ENCODE peak calls at places on chromosomes 5 and 9, in six cellular contexts. One of them, this sample, is unnamed. For H3K4me1, the result is how much of the 10 kb centered on the place peaks cover.

GRCh38 chr9:136712690-136713554 is 550 bp downstream of the DIPK1B start:
- DNase-seq in IMR-90: no peak
- DNase-seq in SK-N-SH: peak
- DNase-seq in testis: no peak
- DNase-seq in psoas muscle: no peak
- DNase-seq in heart right ventricle: no peak
- DNase-seq in this sample: no peak

GRCh38 chr9:995192-995591 is 18.7 kb downstream of the DMRT3 start:
- DNase-seq in psoas muscle: no peak
- DNase-seq in testis: no peak
- DNase-seq in heart right ventricle: no peak
- DNase-seq in SK-N-SH: no peak
- DNase-seq in IMR-90: no peak
- DNase-seq in this sample: no peak

GRCh38 chr9:133129001-133129799 is 8.2 kb upstream of the RALGDS start:
- DNase-seq in testis: no peak
- DNase-seq in SK-N-SH: peak
- DNase-seq in IMR-90: no peak
- DNase-seq in heart right ventricle: no peak
- DNase-seq in psoas muscle: peak
- DNase-seq in this sample: no peak

GRCh38 chr5:79771387-79771786 is 81.8 kb downstream of the CMYA5 start:
- DNase-seq in heart right ventricle: no peak
- DNase-seq in testis: no peak
- DNase-seq in SK-N-SH: no peak
- DNase-seq in psoas muscle: no peak
- DNase-seq in IMR-90: peak
- DNase-seq in this sample: no peak

GRCh38 chr9:98158071-98158791 is 34.2 kb downstream of the CORO2A start:
- DNase-seq in heart right ventricle: no peak
- DNase-seq in IMR-90: no peak
- DNase-seq in psoas muscle: no peak
- DNase-seq in SK-N-SH: no peak
- DNase-seq in testis: no peak
- DNase-seq in this sample: no peak

GRCh38 chr5:29039994-29040393 is 2001.6 kb upstream of the CDH9 start:
- DNase-seq in SK-N-SH: no peak
- DNase-seq in psoas muscle: no peak
- DNase-seq in testis: no peak
- DNase-seq in heart right ventricle: no peak
- DNase-seq in IMR-90: no peak
- DNase-seq in this sample: no peak

GRCh38 chr9:102795532-102795931 is 199.6 kb upstream of the CYLC2 start:
- DNase-seq in psoas muscle: no peak
- DNase-seq in testis: no peak
- DNase-seq in heart right ventricle: no peak
- DNase-seq in SK-N-SH: no peak
- DNase-seq in IMR-90: no peak
- DNase-seq in this sample: no peak

GRCh38 chr5:105924366-105924765 is 1746.4 kb downstream of the EFNA5 start:
- DNase-seq in IMR-90: peak
- DNase-seq in SK-N-SH: no peak
- DNase-seq in heart right ventricle: no peak
- DNase-seq in psoas muscle: no peak
- DNase-seq in testis: no peak
- DNase-seq in this sample: no peak

GRCh38 chr9:133351908-133352634 is 4.1 kb downstream of the RPL7A start:
- DNase-seq in testis: no peak
- DNase-seq in IMR-90: peak
- DNase-seq in SK-N-SH: peak
- DNase-seq in psoas muscle: no peak
- DNase-seq in heart right ventricle: no peak
- DNase-seq in this sample: no peak

GRCh38 chr9:105957830-105958229 is 263.5 kb downstream of the TMEM38B start:
- DNase-seq in IMR-90: no peak
- DNase-seq in testis: no peak
- DNase-seq in psoas muscle: no peak
- DNase-seq in heart right ventricle: no peak
- DNase-seq in SK-N-SH: no peak
- DNase-seq in this sample: no peak

GRCh38 chr9:134328841-134329575 is 2.8 kb downstream of the RXRA start:
- DNase-seq in SK-N-SH: no peak
- DNase-seq in psoas muscle: peak
- DNase-seq in IMR-90: no peak
- DNase-seq in heart right ventricle: peak
- DNase-seq in testis: peak
- DNase-seq in this sample: peak

GRCh38 chr9:127418037-127418471 is 6.1 kb upstream of the ZNF79 start:
- DNase-seq in SK-N-SH: peak
- DNase-seq in heart right ventricle: no peak
- DNase-seq in psoas muscle: peak
- DNase-seq in IMR-90: no peak
- DNase-seq in testis: peak
- DNase-seq in this sample: no peak

GRCh38 chr5:135063056-135063445 is 29.0 kb upstream of the PITX1 start:
- DNase-seq in psoas muscle: peak
- DNase-seq in IMR-90: no peak
- DNase-seq in SK-N-SH: no peak
- DNase-seq in testis: no peak
- DNase-seq in heart right ventricle: no peak
- DNase-seq in this sample: no peak

GRCh38 chr5:149445739-149446369 is 66.8 kb upstream of the IL17B start:
- DNase-seq in SK-N-SH: no peak
- DNase-seq in IMR-90: peak
- DNase-seq in psoas muscle: no peak
- DNase-seq in testis: no peak
- DNase-seq in heart right ventricle: no peak
- DNase-seq in this sample: no peak

GRCh38 chr5:72460413-72460812 is 46.8 kb downstream of the ZNF366 start:
- DNase-seq in SK-N-SH: no peak
- DNase-seq in psoas muscle: no peak
- DNase-seq in testis: no peak
- DNase-seq in IMR-90: no peak
- DNase-seq in heart right ventricle: no peak
- DNase-seq in this sample: no peak

GRCh38 chr5:139667730-139668063 is 19.5 kb downstream of the CXXC5 start:
- DNase-seq in heart right ventricle: no peak
- DNase-seq in IMR-90: peak
- DNase-seq in SK-N-SH: peak
- DNase-seq in psoas muscle: no peak
- DNase-seq in testis: no peak
- DNase-seq in this sample: no peak

GRCh38 chr9:129072171-129072570 is 8.7 kb upstream of the DOLPP1 start:
- DNase-seq in testis: peak
- DNase-seq in heart right ventricle: no peak
- DNase-seq in IMR-90: no peak
- DNase-seq in psoas muscle: no peak
- DNase-seq in SK-N-SH: no peak
- DNase-seq in this sample: no peak

GRCh38 chr9:125663127-125663526 is 43.9 kb downstream of the MAPKAP1 start:
- DNase-seq in testis: no peak
- DNase-seq in heart right ventricle: no peak
- DNase-seq in SK-N-SH: no peak
- DNase-seq in psoas muscle: no peak
- DNase-seq in IMR-90: peak
- DNase-seq in this sample: no peak

GRCh38 chr5:135489466-135490244 is 37.5 kb upstream of the TIFAB start:
- DNase-seq in testis: no peak
- DNase-seq in SK-N-SH: no peak
- DNase-seq in heart right ventricle: no peak
- DNase-seq in IMR-90: no peak
- DNase-seq in psoas muscle: no peak
- DNase-seq in this sample: no peak

GRCh38 chr5:33628781-33629180 is 188.0 kb downstream of the TARS1 start:
- DNase-seq in heart right ventricle: no peak
- DNase-seq in IMR-90: no peak
- DNase-seq in psoas muscle: no peak
- DNase-seq in SK-N-SH: no peak
- DNase-seq in testis: no peak
- DNase-seq in this sample: no peak

GRCh38 chr5:73596705-73597328 is 29.2 kb upstream of the ARHGEF28 start:
- DNase-seq in SK-N-SH: peak
- DNase-seq in heart right ventricle: no peak
- DNase-seq in psoas muscle: no peak
- DNase-seq in testis: peak
- DNase-seq in IMR-90: peak
- DNase-seq in this sample: no peak

GRCh38 chr5:142109356-142110045 is 922 bp downstream of the NDFIP1 start:
- DNase-seq in testis: peak
- DNase-seq in heart right ventricle: no peak
- DNase-seq in SK-N-SH: no peak
- DNase-seq in IMR-90: peak
- DNase-seq in psoas muscle: no peak
- DNase-seq in this sample: no peak

GRCh38 chr9:129554649-129555048 is 66.3 kb downstream of the C9orf50 start:
- DNase-seq in heart right ventricle: no peak
- DNase-seq in testis: no peak
- DNase-seq in SK-N-SH: no peak
- DNase-seq in IMR-90: no peak
- DNase-seq in psoas muscle: peak
- DNase-seq in this sample: no peak

GRCh38 chr9:89808076-89808701 is 203.4 kb downstream of the GADD45G start:
- DNase-seq in IMR-90: no peak
- DNase-seq in SK-N-SH: peak
- DNase-seq in testis: peak
- DNase-seq in psoas muscle: no peak
- DNase-seq in heart right ventricle: no peak
- DNase-seq in this sample: no peak

GRCh38 chr9:77807846-77808749 is 160.0 kb upstream of the GNA14 start:
- DNase-seq in IMR-90: no peak
- DNase-seq in heart right ventricle: no peak
- DNase-seq in testis: no peak
- DNase-seq in SK-N-SH: no peak
- DNase-seq in psoas muscle: no peak
- DNase-seq in this sample: no peak

GRCh38 chr5:140882591-140882899 is 621 bp downstream of the PCDHA13 start:
- DNase-seq in SK-N-SH: peak
- DNase-seq in IMR-90: no peak
- DNase-seq in psoas muscle: no peak
- DNase-seq in testis: peak
- DNase-seq in heart right ventricle: no peak
- DNase-seq in this sample: no peak

DNA sequence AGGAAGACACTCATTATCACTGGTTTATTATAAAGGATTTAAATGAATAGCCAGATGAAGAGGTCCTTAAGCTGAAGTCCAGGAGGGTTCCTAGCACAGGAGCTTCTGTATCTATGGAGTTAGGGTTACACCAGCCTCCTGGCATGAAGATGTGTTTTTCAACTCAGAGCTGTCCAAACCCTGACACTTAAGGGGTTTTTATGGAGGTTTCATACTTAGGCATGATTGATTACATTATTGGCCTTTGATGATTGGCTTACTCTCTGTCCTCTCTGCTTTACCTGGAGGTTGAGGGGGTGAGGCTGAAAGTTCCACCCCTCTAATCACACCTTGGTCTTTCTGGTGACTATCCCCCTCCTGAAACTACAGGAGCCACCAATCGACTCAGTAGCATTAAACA is 84.9 kb upstream of the ZNF169 start:
- DNase-seq in heart right ventricle: no peak
- DNase-seq in psoas muscle: no peak
- DNase-seq in IMR-90: no peak
- DNase-seq in SK-N-SH: no peak
- DNase-seq in testis: no peak
- DNase-seq in this sample: no peak
- H3K4me1 ChIP-seq in heart right ventricle: half or more
- H3K4me1 ChIP-seq in psoas muscle: half or more
- H3K4me1 ChIP-seq in IMR-90: under half
- H3K4me1 ChIP-seq in SK-N-SH: under half
- H3K4me1 ChIP-seq in testis: under half
- H3K4me1 ChIP-seq in this sample: under half

DNA sequence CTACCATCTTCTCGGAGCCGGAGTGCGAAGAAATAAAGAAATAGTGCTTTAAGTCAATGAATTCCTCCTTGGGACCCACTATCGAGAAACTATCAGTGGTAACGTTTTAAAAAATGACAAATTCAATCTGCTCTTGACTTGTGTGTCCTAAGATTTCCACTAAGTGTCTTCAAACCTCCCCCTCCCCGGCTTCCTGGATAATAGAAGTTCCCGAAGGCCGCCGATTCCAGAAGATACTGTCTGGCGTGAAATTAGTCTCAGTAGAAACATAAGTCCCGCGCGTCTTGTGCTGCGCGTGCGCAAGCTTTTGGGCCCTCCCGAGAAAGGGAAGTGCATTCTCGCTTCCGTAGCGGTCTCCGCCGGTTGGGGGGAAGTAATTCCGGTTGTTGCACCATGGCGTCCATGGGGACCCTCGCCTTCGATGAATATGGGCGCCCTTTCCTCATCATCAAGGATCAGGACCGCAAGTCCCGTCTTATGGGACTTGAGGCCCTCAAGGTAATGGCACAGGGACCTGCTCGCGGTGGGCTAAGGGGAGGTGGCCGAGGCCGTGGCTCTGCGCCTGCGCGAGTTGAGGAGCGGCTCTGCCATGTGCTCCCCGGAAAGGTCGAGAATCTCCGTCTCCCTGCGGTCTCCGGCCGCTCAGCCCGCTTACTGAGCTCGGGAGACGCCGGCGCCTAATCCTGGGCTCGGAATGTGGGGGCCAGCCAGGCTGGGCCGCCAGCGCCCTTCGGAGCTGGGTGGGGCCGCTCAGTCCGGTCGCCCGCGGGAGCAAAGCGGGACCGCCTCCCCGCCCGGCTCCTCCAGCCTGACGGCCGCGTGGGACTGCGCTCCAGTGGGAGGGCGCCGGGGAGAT is at the start of gene CCT5:
- DNase-seq in psoas muscle: peak
- DNase-seq in IMR-90: peak
- DNase-seq in testis: peak
- DNase-seq in SK-N-SH: peak
- DNase-seq in heart right ventricle: peak
- DNase-seq in this sample: peak
- TF ChIP-seq CTCF in psoas muscle: no peak
- TF ChIP-seq CTCF in IMR-90: no peak
- TF ChIP-seq CTCF in testis: no peak
- TF ChIP-seq CTCF in SK-N-SH: no peak
- TF ChIP-seq CTCF in heart right ventricle: no peak
- TF ChIP-seq CTCF in this sample: no peak

GRCh38 chr5:112710896-112711295 is 26.8 kb upstream of the APC start:
- DNase-seq in psoas muscle: no peak
- DNase-seq in heart right ventricle: no peak
- DNase-seq in SK-N-SH: no peak
- DNase-seq in IMR-90: no peak
- DNase-seq in testis: no peak
- DNase-seq in this sample: no peak
- H3K4me1 ChIP-seq in psoas muscle: under half
- H3K4me1 ChIP-seq in heart right ventricle: under half
- H3K4me1 ChIP-seq in SK-N-SH: under half
- H3K4me1 ChIP-seq in IMR-90: under half
- H3K4me1 ChIP-seq in testis: under half
- H3K4me1 ChIP-seq in this sample: under half

DNA sequence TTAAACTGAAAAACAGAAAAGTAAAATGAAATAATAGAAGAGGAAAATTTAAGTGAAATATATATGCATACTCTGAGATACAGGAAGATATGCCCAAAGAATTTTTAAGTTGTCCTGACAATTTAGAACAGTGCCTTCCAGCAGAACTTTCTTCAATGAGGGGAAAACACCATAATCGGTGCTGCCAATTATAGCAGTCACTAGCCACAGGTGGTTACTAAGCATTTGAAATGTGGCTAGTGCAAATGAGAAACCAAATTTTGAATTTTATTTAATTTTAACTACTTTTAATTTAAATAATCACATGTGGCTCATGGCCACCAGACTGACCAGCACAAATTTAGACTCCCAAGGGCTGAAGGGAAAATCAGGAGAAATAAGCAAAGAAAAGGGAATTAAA is 410.6 kb downstream of the RAB3C start:
- DNase-seq in psoas muscle: no peak
- DNase-seq in heart right ventricle: no peak
- DNase-seq in testis: no peak
- DNase-seq in IMR-90: no peak
- DNase-seq in SK-N-SH: no peak
- DNase-seq in this sample: no peak
- TF ChIP-seq CTCF in psoas muscle: no peak
- TF ChIP-seq CTCF in heart right ventricle: no peak
- TF ChIP-seq CTCF in testis: no peak
- TF ChIP-seq CTCF in IMR-90: no peak
- TF ChIP-seq CTCF in SK-N-SH: no peak
- TF ChIP-seq CTCF in this sample: no peak

This sample was measured in ascending aorta.